ENCODE peak calls at places on chromosomes 1 and 21, in four cellular contexts. One of them, this sample, is unnamed.
A peak's percentile ranks its signal among the peaks of the same experiment; 100 is the strongest.

GRCh38 chr1:231800071-231800470 is 173.5 kb downstream of the DISC1 start:
- DNase-seq in aorta: no peak
- DNase-seq in islet precursor cell: no peak
- DNase-seq in HuH-7.5: no peak
- DNase-seq in this sample: no peak

GRCh38 chr21:44364151-44365053 is 11.0 kb downstream of the TRPM2 start:
- DNase-seq in HuH-7.5: no peak
- DNase-seq in aorta: peak; percentile 69
- DNase-seq in islet precursor cell: peak; percentile 51
- DNase-seq in this sample: no peak

GRCh38 chr1:229436178-229436577 is 2.3 kb upstream of the ACTA1 start:
- DNase-seq in HuH-7.5: no peak
- DNase-seq in islet precursor cell: no peak
- DNase-seq in aorta: no peak
- DNase-seq in this sample: no peak

GRCh38 chr1:94100785-94101612 is 19.9 kb downstream of the ABCA4 start:
- DNase-seq in islet precursor cell: peak; percentile 98
- DNase-seq in aorta: no peak
- DNase-seq in HuH-7.5: no peak
- DNase-seq in this sample: peak; percentile 90

GRCh38 chr1:208601569-208601968 is 357.4 kb upstream of the PLXNA2 start:
- DNase-seq in aorta: no peak
- DNase-seq in HuH-7.5: no peak
- DNase-seq in islet precursor cell: no peak
- DNase-seq in this sample: no peak

GRCh38 chr1:202184750-202185460 is 8.7 kb upstream of the LGR6 start:
- DNase-seq in islet precursor cell: peak; percentile 97
- DNase-seq in HuH-7.5: peak; percentile 89
- DNase-seq in aorta: peak; percentile 95
- DNase-seq in this sample: peak; percentile 98

GRCh38 chr1:22792396-22793171 is 81.9 kb downstream of the EPHB2 start:
- DNase-seq in aorta: no peak
- DNase-seq in HuH-7.5: no peak
- DNase-seq in islet precursor cell: peak; percentile 83
- DNase-seq in this sample: peak; percentile 65

GRCh38 chr1:36342426-36343185 is 19.2 kb upstream of the EVA1B start:
- DNase-seq in aorta: peak; percentile 87
- DNase-seq in HuH-7.5: peak; percentile 39
- DNase-seq in islet precursor cell: peak; percentile 70
- DNase-seq in this sample: peak; percentile 67

GRCh38 chr1:60935599-60935990 is 146.8 kb upstream of the NFIA start:
- DNase-seq in HuH-7.5: no peak
- DNase-seq in islet precursor cell: no peak
- DNase-seq in aorta: no peak
- DNase-seq in this sample: no peak

GRCh38 chr21:43954042-43954441 is 58.1 kb upstream of the TRAPPC10 start:
- DNase-seq in aorta: no peak
- DNase-seq in islet precursor cell: no peak
- DNase-seq in HuH-7.5: no peak
- DNase-seq in this sample: no peak

GRCh38 chr1:184387871-184388670 is 1.2 kb downstream of the C1orf21 start:
- DNase-seq in HuH-7.5: no peak
- DNase-seq in aorta: no peak
- DNase-seq in islet precursor cell: no peak
- DNase-seq in this sample: peak; percentile 40

GRCh38 chr1:19197849-19198248 is 12.2 kb downstream of the UBR4 start:
- DNase-seq in aorta: no peak
- DNase-seq in islet precursor cell: no peak
- DNase-seq in HuH-7.5: no peak
- DNase-seq in this sample: no peak

GRCh38 chr1:89274431-89274857 is 1.8 kb upstream of the GBP5 start:
- DNase-seq in aorta: no peak
- DNase-seq in islet precursor cell: no peak
- DNase-seq in HuH-7.5: no peak
- DNase-seq in this sample: no peak

GRCh38 chr1:44554706-44555105 is 119.6 kb downstream of the TMEM53 start:
- DNase-seq in islet precursor cell: no peak
- DNase-seq in HuH-7.5: no peak
- DNase-seq in aorta: peak; percentile 19
- DNase-seq in this sample: no peak

GRCh38 chr1:88063605-88064004 is 620.5 kb upstream of the PKN2 start:
- DNase-seq in HuH-7.5: no peak
- DNase-seq in islet precursor cell: no peak
- DNase-seq in aorta: no peak
- DNase-seq in this sample: no peak

GRCh38 chr21:26972131-26972707 is 5.3 kb upstream of the ADAMTS5 start:
- DNase-seq in islet precursor cell: no peak
- DNase-seq in HuH-7.5: no peak
- DNase-seq in aorta: no peak
- DNase-seq in this sample: no peak

GRCh38 chr1:169784102-169784501 is 10.6 kb downstream of the METTL18 start:
- DNase-seq in HuH-7.5: no peak
- DNase-seq in islet precursor cell: no peak
- DNase-seq in aorta: no peak
- DNase-seq in this sample: no peak

GRCh38 chr1:75616436-75617433 is 5.8 kb upstream of the SLC44A5 start:
- DNase-seq in aorta: peak; percentile 59
- DNase-seq in islet precursor cell: peak; percentile 82
- DNase-seq in HuH-7.5: peak; percentile 14
- DNase-seq in this sample: peak; percentile 62

GRCh38 chr1:57835620-57836019 is 411.8 kb upstream of the DAB1 start:
- DNase-seq in islet precursor cell: no peak
- DNase-seq in HuH-7.5: no peak
- DNase-seq in aorta: no peak
- DNase-seq in this sample: peak; percentile 22

GRCh38 chr1:181910905-181911304 is 150.6 kb downstream of the ZNF648 start:
- DNase-seq in HuH-7.5: no peak
- DNase-seq in islet precursor cell: no peak
- DNase-seq in aorta: no peak
- DNase-seq in this sample: no peak

GRCh38 chr1:55234016-55234415 is 18.9 kb upstream of the USP24 start:
- DNase-seq in islet precursor cell: no peak
- DNase-seq in HuH-7.5: no peak
- DNase-seq in aorta: no peak
- DNase-seq in this sample: no peak